ENCODE peak calls at places on chromosomes 16 and 17, in five cellular contexts. R is K562, L is GM12878, G is SK-N-SH, N is HepG2. H is an unnamed sample.

GRCh38 chr16:75238132-75238852 is 13.1 kb downstream of the BCAR1 start:
- DNase-seq in R (no peak), L (no peak), G (peak), N (peak), H (peak)

GRCh38 chr17:1491406-1492248 is 859 bp downstream of the MYO1C start:
- DNase-seq in R (peak), L (no peak), G (peak), N (no peak), H (no peak)

GRCh38 chr17:38728290-38728831 is 1.8 kb upstream of the CISD3 start:
- DNase-seq in R (no peak), L (peak), G (no peak), N (no peak), H (no peak)

GRCh38 chr17:4901648-4902344 is 1.1 kb downstream of the CHRNE start:
- DNase-seq in R (peak), L (no peak), G (peak), N (no peak), H (no peak)

GRCh38 chr16:19274178-19274797 is 11.2 kb upstream of the CLEC19A start:
- DNase-seq in R (no peak), L (no peak), G (no peak), N (no peak), H (no peak)

GRCh38 chr17:40000161-40000560 is 15.1 kb upstream of the CSF3 start:
- DNase-seq in R (no peak), L (no peak), G (no peak), N (no peak), H (no peak)

GRCh38 chr16:89945654-89946053 is 2.9 kb upstream of the DEF8 start:
- DNase-seq in R (no peak), L (no peak), G (no peak), N (no peak), H (no peak)

GRCh38 chr16:57115504-57116182 is 23.3 kb downstream of the CPNE2 start:
- DNase-seq in R (no peak), L (no peak), G (peak), N (no peak), H (peak)

GRCh38 chr17:65498831-65499230 is 62.6 kb downstream of the AXIN2 start:
- DNase-seq in R (no peak), L (no peak), G (no peak), N (no peak), H (no peak)

DNA sequence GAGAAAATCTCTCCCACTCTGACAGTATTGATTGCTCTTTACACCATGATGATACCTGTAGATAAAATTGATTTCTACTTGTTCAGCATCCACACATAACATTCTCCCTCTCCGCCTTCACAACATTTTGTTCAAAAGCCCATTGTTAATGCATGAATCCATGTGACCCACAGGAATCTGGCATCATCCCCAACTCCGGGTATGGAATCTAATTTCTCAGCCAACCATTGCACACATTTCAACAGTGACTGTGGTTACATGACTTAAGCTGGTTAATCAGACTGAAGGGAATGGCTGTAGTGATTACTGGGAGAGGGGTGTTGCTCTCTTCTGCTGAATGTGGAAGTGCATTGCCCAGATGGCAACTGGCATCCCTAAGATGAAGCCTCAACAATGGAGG is 161.4 kb upstream of the C16orf82 start:
- DNase-seq in R (no peak), L (no peak), G (no peak), N (no peak), H (peak)
- TF ChIP-seq MXI1 in R (no peak), L (no peak), G (no peak), N (no peak), H (no peak)

GRCh38 chr17:77325826-77326581 is 185.2 kb downstream of the SEC14L1 start:
- DNase-seq in R (no peak), L (no peak), G (no peak), N (no peak), H (no peak)
- TF ChIP-seq MXI1 in R (no peak), L (no peak), G (no peak), N (no peak), H (no peak)

GRCh38 chr17:13917635-13918034 is 151.7 kb upstream of the COX10 start:
- DNase-seq in R (no peak), L (no peak), G (no peak), N (no peak), H (no peak)
- TF ChIP-seq MXI1 in R (no peak), L (no peak), G (no peak), N (no peak), H (no peak)

DNA sequence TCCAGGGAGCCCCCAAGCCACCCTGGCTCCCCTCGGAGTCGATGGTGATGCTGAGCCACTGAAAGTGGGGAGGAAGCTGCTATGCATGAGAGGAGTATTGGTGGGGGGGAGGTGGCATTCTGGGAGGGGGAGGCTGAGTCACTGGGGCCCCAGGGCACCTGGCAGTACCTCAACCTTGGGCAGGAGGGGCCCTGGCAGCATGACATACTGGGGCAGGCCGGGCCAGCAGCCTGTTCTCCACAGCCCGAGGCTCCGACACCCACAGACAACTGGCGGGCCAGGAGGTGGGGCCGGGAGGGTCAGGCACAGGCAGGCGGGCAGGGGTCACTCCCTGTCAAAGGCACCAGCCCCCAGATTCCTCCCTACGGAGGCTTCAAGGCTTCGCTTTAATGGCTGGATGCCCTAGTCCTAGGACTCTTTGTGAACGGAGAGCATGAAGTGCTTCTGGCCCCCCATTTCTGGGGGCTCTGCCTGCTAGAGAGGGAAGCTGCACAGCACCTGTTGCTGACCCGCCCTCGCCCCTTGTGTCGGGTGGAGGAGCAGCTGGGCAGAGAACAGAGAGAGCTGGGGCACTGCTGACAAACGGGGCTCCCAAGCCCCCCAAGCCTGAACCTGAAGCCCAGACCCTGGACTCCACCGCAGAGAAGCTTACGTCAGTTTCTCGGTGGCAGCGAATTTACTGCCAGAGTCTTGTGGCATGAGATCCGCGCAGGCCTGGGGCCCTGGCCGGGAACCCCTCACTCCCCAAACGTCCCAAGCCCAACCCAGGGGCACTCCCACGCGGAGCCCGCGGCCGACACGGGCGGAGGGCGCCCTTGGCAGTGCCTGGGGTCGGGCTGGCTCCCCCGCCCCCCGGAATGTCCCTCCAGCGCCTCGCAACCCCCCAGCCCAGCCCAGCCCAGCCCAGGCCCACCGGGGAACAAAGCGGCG is 773 bp downstream of the CASKIN2 start:
- DNase-seq in R (peak), L (no peak), G (peak), N (no peak), H (peak)
- TF ChIP-seq MXI1 in R (no peak), L (no peak), G (no peak), N (no peak), H (no peak)

H was measured in IMR-90.